ENCODE peak calls at places on chromosomes 3 and 15, in nine cellular contexts. H is CD8-positive, alpha-beta T cell; S is BE2C; D is brain microvascular endothelial cell; L is endothelial cell of umbilical vein; C is IMR-90; Z is lung; X is gastrocnemius medialis; K is heart left ventricle. N is an unnamed sample. For H3K36me3, the result is how much of the 10 kb centered on the place peaks cover.

GRCh38 chr15:92869263-92869940 is 30.7 kb upstream of the CHD2 start:
- DNase-seq in C (peak), D (no peak), Z (no peak), S (no peak), X (no peak), L (no peak), H (no peak), K (no peak), N (no peak)

GRCh38 chr15:92413511-92413910 is 19.8 kb downstream of the ST8SIA2 start:
- DNase-seq in H (no peak), K (no peak), L (no peak), D (no peak), S (no peak), C (no peak), Z (no peak), X (no peak), N (no peak)

GRCh38 chr15:74955017-74955416 is 1.6 kb downstream of the RPP25 start:
- DNase-seq in S (peak), H (no peak), K (no peak), C (no peak), X (no peak), L (no peak), D (no peak), Z (no peak), N (no peak)

GRCh38 chr3:184078851-184079250 is 18.0 kb upstream of the HTR3E start:
- DNase-seq in X (no peak), C (peak), K (no peak), L (no peak), D (no peak), Z (no peak), H (no peak), S (no peak), N (no peak)

GRCh38 chr15:55319537-55320325 is 709 bp downstream of the PIGB start:
- DNase-seq in L (no peak), D (no peak), K (no peak), Z (no peak), H (no peak), S (no peak), C (peak), X (no peak), N (no peak)

GRCh38 chr3:52026016-52026415 is 30.3 kb upstream of the RPL29 start:
- DNase-seq in H (no peak), C (no peak), Z (no peak), S (no peak), K (no peak), X (peak), D (no peak), L (no peak), N (peak)

GRCh38 chr15:22988811-22989210 is 8.6 kb upstream of the CYFIP1 start:
- DNase-seq in C (no peak), H (no peak), K (no peak), Z (no peak), D (no peak), X (no peak), L (no peak), S (no peak), N (no peak)

GRCh38 chr15:55998478-55998877 is 5.1 kb upstream of the NEDD4 start:
- DNase-seq in K (no peak), X (no peak), D (no peak), H (no peak), S (no peak), L (no peak), Z (no peak), C (no peak), N (no peak)

GRCh38 chr3:182309120-182309519 is 484.2 kb upstream of the ATP11B start:
- DNase-seq in H (no peak), X (no peak), L (no peak), D (no peak), K (no peak), Z (no peak), C (no peak), S (no peak), N (no peak)

DNA sequence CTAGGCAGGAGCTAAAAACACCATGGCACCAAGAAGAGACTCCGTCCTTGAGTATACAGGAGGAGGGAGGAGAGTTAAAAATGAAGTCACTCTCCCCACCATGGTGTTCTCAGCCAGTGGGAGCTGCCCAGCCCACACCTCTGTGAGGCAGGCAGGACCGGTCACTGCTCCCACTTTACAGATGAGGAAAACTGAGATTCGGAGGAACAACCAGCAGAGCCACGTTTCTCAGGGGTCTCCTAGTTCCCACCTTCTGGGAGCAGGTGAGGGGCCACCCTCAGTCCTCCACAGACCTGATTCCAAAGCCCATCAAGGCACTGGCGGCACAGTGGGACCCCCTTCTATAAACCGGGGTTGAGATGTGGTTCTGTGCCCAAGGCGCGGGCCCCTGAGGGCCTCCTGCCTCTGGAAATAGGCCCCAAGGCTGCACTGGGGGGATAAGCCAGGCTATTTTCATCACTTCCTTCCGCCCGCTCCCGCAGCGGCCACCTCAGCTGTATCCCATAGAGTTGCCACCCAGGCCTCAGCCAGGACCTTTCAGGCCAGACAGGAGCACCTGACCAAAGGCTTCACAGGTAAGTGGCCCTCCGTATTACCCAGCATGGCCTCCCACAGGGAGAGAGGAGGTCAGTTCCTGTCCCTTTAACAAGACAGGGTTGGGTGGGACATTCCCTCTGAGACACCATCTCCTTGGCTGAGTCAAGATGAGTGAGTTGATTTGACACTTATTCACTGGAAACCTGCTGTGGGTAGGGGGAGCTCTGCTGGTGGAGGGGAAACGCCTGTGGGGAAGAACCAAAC is at the start of gene GP9:
- DNase-seq in Z (no peak), K (no peak), C (no peak), D (no peak), L (no peak), X (no peak), H (no peak), S (no peak), N (no peak)
- H3K36me3 ChIP-seq in Z (under half), K (under half), C (under half), D (under half), L (under half), X (under half), H (under half), S (under half), N (under half)

GRCh38 chr3:49198611-49199230 is 27.3 kb downstream of the KLHDC8B start:
- DNase-seq in H (no peak), D (no peak), X (no peak), L (no peak), C (no peak), S (no peak), Z (no peak), K (no peak), N (no peak)

GRCh38 chr3:49205154-49205788 is 33.9 kb downstream of the KLHDC8B start:
- DNase-seq in C (no peak), D (no peak), Z (no peak), H (no peak), X (no peak), K (no peak), S (no peak), L (no peak), N (no peak)

GRCh38 chr3:49198161-49198560 is 26.8 kb downstream of the KLHDC8B start:
- DNase-seq in D (no peak), S (no peak), C (no peak), K (no peak), L (no peak), H (no peak), X (no peak), Z (no peak), N (peak)

GRCh38 chr3:49199244-49199899 is 28.0 kb downstream of the KLHDC8B start:
- DNase-seq in K (peak), C (peak), D (peak), X (peak), H (no peak), Z (peak), S (no peak), L (peak), N (no peak)

GRCh38 chr3:49199900-49200281 is 28.5 kb downstream of the KLHDC8B start:
- DNase-seq in H (no peak), C (no peak), X (no peak), Z (no peak), D (no peak), K (no peak), L (no peak), S (no peak), N (no peak)
- H3K4me3 ChIP-seq in H (no peak), C (no peak), X (peak), Z (peak), D (peak), K (peak), L (peak), S (no peak), N (no peak)

GRCh38 chr3:72892870-72893269 is 5.0 kb downstream of the GXYLT2 start:
- DNase-seq in H (no peak), S (peak), L (no peak), C (no peak), D (no peak), X (no peak), Z (no peak), K (no peak), N (peak)
- TF ChIP-seq CTCF in H (no peak), S (peak), L (peak), C (peak), D (peak), X (no peak), Z (no peak), K (no peak), N (peak)

GRCh38 chr3:20739814-20740213 is 553.8 kb upstream of the SGO1 start:
- DNase-seq in L (peak), Z (no peak), X (no peak), H (no peak), D (no peak), C (no peak), S (no peak), K (no peak), N (no peak)

GRCh38 chr3:20741381-20741780 is 555.4 kb upstream of the SGO1 start:
- DNase-seq in D (no peak), Z (no peak), S (no peak), L (no peak), H (no peak), C (no peak), K (no peak), X (no peak), N (no peak)

GRCh38 chr3:20747736-20748135 is 561.7 kb upstream of the SGO1 start:
- DNase-seq in L (no peak), S (no peak), C (no peak), Z (no peak), D (peak), X (no peak), K (no peak), H (no peak), N (no peak)

GRCh38 chr3:20742903-20743302 is 556.9 kb upstream of the SGO1 start:
- DNase-seq in Z (no peak), S (no peak), D (no peak), H (no peak), L (no peak), K (no peak), X (no peak), C (no peak), N (no peak)
- H3K36me3 ChIP-seq in Z (under half), S (under half), D (under half), H (under half), L (under half), K (under half), X (under half), C (under half), N (under half)

DNA sequence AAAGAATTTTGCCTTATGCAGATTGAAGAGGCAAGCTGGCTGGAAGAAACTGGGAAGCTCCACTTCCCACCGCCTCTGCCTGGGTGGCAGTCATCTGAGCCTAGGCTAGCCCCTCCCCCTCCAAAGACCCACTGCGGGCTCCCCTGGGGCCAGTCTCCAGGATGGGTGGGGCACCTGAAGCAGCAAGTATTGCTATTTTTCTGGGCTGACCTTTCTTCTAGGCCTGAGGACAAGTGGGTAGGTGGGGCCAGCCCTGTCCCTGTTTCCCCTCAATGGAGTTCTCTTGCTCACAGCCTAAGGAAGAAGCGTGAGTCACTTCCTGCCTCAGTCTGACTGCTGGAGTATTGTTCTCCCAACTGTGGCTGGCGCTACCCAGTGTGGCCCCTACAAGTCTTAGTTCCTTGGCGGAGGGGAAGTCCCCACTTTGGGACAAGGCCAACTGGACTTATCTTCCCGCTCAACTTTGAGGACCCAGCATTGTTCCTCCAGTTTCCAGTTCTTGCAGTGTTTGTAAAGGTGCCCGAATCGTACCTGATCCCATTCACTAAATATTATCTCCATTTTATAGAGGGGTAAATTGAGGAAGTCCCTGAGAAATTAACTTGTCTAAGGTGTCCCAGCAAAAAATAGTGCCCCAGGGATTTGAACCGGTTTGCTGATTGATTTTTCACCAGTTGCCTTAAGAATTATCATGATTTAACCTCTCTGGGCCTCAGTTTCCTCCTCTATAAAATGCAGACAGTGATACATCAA is 1.4 kb downstream of the FURIN start:
- DNase-seq in L (peak), D (peak), C (peak), S (no peak), X (peak), Z (peak), K (peak), H (no peak), N (no peak)
- H3K4me3 ChIP-seq in L (peak), D (no peak), C (no peak), S (no peak), X (no peak), Z (no peak), K (peak), H (no peak), N (no peak)

N was measured in WERI-Rb-1.